ENCODE peak calls at places on chromosomes 13 and 19, in five cellular contexts. T, W, Q, F and L are unnamed samples.

GRCh38 chr19:41411682-41412265 is 14.2 kb downstream of the BCKDHA start:
- DNase-seq in T (no peak), W (no peak), Q (no peak), F (no peak), L (no peak)

GRCh38 chr13:69580255-69580654 is 527.4 kb upstream of the ATXN8OS start:
- DNase-seq in T (no peak), W (no peak), Q (no peak), F (no peak), L (no peak)

GRCh38 chr13:111302045-111302722 is 18.3 kb upstream of the TEX29 start:
- DNase-seq in T (no peak), W (no peak), Q (no peak), F (no peak), L (no peak)

GRCh38 chr19:6530385-6531162 is at the start of gene TNFSF9:
- DNase-seq in T (peak; percentile 95), W (peak; percentile 88), Q (peak; percentile 60), F (peak; percentile 90), L (peak; percentile 91)

GRCh38 chr13:100275746-100276145 is 186.9 kb downstream of the PCCA start:
- DNase-seq in T (no peak), W (no peak), Q (no peak), F (no peak), L (no peak)

GRCh38 chr19:43779820-43780219 is 953 bp downstream of the KCNN4 start:
- DNase-seq in T (no peak), W (no peak), Q (no peak), F (no peak), L (no peak)

GRCh38 chr13:73810647-73811046 is 323.6 kb downstream of the KLF12 start:
- DNase-seq in T (no peak), W (no peak), Q (no peak), F (no peak), L (no peak)

GRCh38 chr19:15136234-15136954 is 29.2 kb downstream of the SYDE1 start:
- DNase-seq in T (no peak), W (peak; percentile 36), Q (no peak), F (peak; percentile 14), L (no peak)

GRCh38 chr13:43057653-43058317 is 34.4 kb downstream of the DNAJC15 start:
- DNase-seq in T (no peak), W (peak; percentile 71), Q (peak; percentile 26), F (no peak), L (no peak)

GRCh38 chr19:10372698-10373097 is 7.7 kb downstream of the TYK2 start:
- DNase-seq in T (no peak), W (no peak), Q (no peak), F (no peak), L (no peak)

GRCh38 chr19:46271488-46272197 is 25.2 kb upstream of the HIF3A start:
- DNase-seq in T (no peak), W (peak; percentile 97), Q (no peak), F (peak; percentile 88), L (no peak)

GRCh38 chr13:33931397-33931987 is 113.5 kb downstream of the RFC3 start:
- DNase-seq in T (no peak), W (peak; percentile 74), Q (no peak), F (peak; percentile 76), L (no peak)

GRCh38 chr19:34818270-34818669 is 45.3 kb upstream of the ZNF599 start:
- DNase-seq in T (no peak), W (no peak), Q (no peak), F (no peak), L (no peak)

GRCh38 chr19:43607238-43608205 is 4.4 kb upstream of the SRRM5 start:
- DNase-seq in T (no peak), W (no peak), Q (no peak), F (no peak), L (no peak)

DNA sequence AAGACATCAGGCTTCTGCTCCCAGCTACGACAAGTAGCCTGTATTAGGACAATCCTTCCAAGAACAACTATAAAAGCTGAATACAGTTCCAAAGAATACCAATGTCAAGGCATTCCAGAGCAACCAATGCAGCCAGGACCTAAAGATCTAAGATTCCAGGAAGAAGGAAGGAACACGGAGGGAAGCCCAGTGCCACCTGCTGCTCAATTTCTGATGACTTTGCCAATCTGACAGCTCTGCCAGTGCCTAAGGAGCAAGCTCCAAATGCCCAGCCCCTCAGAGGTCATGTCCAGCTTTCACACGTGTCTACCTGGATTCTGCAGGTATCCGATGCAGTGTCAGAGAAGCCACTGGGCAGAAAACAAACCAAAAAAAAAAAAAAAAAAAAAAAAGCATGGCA is 164.4 kb downstream of the IRS2 start:
- DNase-seq in T (no peak), W (no peak), Q (no peak), F (no peak), L (no peak)
- TF ChIP-seq CTCF in T (no peak), W (no peak), Q (no peak), F (no peak), L (no peak)

DNA sequence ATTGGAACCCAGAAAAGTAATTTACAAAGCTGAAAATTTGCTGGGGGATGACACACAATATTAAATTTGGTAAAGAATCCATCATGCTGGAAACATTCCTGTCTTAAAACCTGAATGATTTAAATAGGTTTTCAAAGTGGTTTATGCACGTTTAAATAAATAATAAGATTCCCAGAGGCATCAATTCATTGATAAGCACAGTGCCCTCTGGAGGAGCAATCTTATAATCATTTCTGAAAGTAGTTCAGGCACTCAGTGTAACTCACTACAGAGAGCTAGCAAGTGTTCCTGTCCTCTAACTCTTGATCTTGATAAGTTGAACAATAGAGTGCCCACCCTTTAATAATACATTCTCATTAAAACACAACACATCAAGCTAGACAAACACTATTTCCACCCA is 43.5 kb upstream of the SHISA2 start:
- DNase-seq in T (no peak), W (no peak), Q (no peak), F (no peak), L (no peak)
- TF ChIP-seq CTCF in T (no peak), W (no peak), Q (no peak), F (no peak), L (no peak)

GRCh38 chr19:7692417-7693088 is 9.4 kb downstream of the FCER2 start:
- DNase-seq in T (no peak), W (no peak), Q (peak; percentile 11), F (no peak), L (no peak)

GRCh38 chr19:7691497-7691896 is 10.4 kb downstream of the FCER2 start:
- DNase-seq in T (no peak), W (no peak), Q (no peak), F (no peak), L (no peak)

GRCh38 chr19:7697721-7698287 is 4.1 kb downstream of the FCER2 start:
- DNase-seq in T (no peak), W (no peak), Q (no peak), F (no peak), L (no peak)

GRCh38 chr19:7690779-7691258 is 10.2 kb downstream of the TRAPPC5 start:
- DNase-seq in T (no peak), W (no peak), Q (no peak), F (no peak), L (no peak)

DNA sequence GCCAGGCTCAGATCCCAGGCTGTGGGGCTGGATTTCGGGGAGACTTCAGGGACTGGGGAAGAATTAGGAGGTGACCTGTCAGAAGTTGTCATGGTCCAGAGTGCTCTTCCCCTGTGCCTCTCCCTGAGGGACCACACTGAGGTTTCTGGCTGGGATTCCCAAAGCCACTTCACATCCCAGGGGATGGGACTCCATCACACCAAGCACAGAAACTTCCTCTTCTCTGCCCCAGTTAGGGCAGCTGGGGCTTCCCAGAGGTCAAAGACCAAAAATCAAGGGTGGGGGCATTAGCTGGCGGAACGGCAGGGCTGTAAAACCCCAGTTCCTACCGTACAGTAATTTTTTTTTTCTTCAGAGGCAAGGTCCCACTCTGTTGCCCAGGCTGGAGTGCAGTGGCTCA is 7.4 kb downstream of the FCER2 start:
- DNase-seq in T (no peak), W (no peak), Q (no peak), F (no peak), L (no peak)
- TF ChIP-seq CTCF in T (no peak), W (no peak), Q (no peak), F (no peak), L (no peak)

DNA sequence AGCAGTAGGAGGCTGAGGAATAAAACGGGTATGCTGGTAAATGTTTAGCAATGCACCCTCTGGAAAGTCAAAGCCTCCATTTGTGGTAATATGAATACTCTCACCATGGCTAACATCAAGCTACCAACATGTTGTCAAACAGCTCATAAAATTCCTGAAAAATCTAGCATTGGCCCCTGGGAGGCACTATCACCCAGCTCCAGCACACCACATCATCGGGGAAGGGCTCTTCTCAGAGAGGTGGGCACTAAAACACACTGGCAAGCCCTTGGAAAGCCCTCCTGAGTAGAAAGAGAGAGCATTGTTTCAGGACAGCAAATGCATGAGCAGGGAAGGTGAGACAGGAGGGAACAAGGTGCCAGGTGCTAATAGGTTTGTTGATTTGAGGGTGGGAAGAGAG is 53.9 kb upstream of the FLT1 start:
- DNase-seq in T (no peak), W (no peak), Q (no peak), F (no peak), L (no peak)
- TF ChIP-seq CTCF in T (no peak), W (no peak), Q (no peak), F (no peak), L (no peak)

DNA sequence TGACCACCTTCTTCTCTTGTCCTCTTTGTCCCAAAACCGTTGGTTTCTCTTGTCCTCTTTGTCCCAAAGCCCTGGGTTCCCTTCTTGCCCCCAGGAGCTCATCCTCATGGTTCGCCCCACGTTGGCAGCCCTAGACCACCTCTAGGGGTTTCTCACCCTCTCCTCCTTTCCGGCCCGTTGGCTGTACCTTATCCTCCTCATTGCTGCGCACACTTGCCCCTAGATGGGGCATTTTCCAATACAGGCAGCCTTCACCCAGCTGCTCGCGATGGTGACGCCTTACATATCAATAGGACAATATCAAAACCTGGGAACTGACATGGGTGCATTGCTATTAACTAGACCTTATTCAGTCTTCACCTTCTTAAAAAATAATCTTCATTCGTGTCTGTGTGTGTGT is 86.5 kb downstream of the IPO5 start:
- DNase-seq in T (no peak), W (no peak), Q (no peak), F (no peak), L (no peak)
- TF ChIP-seq CTCF in T (no peak), W (no peak), Q (no peak), F (no peak), L (no peak)

DNA sequence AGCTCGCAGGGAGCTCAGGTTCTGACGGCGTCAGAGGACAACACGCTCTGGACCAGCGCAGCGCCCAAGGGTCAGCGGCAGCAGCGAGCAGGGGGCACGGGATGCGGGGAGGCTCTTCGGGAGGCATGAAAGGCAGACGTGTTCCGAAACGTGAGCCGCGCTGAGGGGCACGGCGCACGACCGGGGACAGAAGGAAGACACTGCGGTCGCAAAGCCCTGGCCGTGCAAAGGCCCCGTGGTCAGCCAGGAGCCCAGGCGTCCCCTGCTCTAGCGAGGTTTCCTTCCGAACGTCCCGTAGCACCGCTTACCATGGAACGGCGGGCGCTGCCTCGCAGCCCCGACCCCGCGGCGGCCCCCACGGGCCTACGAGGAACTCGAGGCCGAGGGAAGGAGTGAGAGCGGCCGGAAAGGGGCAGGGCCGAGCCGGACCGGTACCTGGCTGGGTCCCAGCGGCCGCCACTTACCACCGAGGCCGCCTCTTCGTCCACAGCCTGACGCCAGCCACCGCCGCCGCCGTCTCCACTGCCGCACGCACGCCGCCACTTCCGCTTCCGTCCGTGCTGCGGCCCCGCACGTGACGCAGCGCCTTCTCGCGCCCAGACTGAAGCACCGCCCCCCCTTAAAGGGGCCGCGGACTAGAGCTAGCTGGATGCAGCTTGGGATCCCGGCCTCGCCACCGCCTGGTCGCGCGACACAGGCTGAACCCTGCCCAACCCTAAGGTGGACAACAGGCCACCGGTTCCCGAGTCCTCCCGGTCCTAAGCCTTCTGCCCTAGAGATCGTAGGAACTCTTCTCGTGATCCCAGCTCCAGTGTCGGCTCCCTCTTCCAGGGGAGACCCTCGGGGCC is 9.4 kb downstream of the ABHD17A start:
- DNase-seq in T (peak; percentile 96), W (peak; percentile 89), Q (peak; percentile 70), F (peak; percentile 80), L (peak; percentile 94)
- TF ChIP-seq CTCF in T (no peak), W (no peak), Q (no peak), F (no peak), L (no peak)